ENCODE peak calls at places on chromosomes 4 and X, in seven cellular contexts. H is neural progenitor cell, F is PC-3, O is GM23248, Z is SK-N-SH, Y is GM23338, M is hepatocyte. N is an unnamed sample.

GRCh38 chrX:132822634-132823012 is 135.8 kb downstream of the HS6ST2 start:
- DNase-seq in H (no peak), F (no peak), O (no peak), Z (no peak), Y (no peak), M (no peak), N (peak)

GRCh38 chr4:158010346-158010745 is 162.5 kb downstream of the GASK1B start:
- DNase-seq in H (peak), F (no peak), O (no peak), Z (no peak), Y (no peak), M (no peak), N (no peak)

GRCh38 chr4:81631958-81632439 is 160.3 kb upstream of the RASGEF1B start:
- DNase-seq in H (no peak), F (peak), O (peak), Z (no peak), Y (no peak), M (peak), N (peak)

GRCh38 chr4:144582105-144582850 is 63.7 kb upstream of the HHIP start:
- DNase-seq in H (no peak), F (peak), O (peak), Z (no peak), Y (no peak), M (no peak), N (no peak)

GRCh38 chr4:123452585-123452984 is 56.0 kb downstream of the SPRY1 start:
- DNase-seq in H (no peak), F (peak), O (peak), Z (peak), Y (no peak), M (peak), N (no peak)

GRCh38 chrX:10429908-10430307 is 190.5 kb downstream of the MID1 start:
- DNase-seq in H (no peak), F (no peak), O (no peak), Z (no peak), Y (no peak), M (no peak), N (no peak)

GRCh38 chr4:163415668-163416067 is 57.9 kb downstream of the TKTL2 start:
- DNase-seq in H (no peak), F (no peak), O (no peak), Z (no peak), Y (peak), M (no peak), N (no peak)

GRCh38 chrX:130877892-130878321 is 25.1 kb downstream of the ENOX2 start:
- DNase-seq in H (no peak), F (no peak), O (no peak), Z (no peak), Y (no peak), M (no peak), N (no peak)

GRCh38 chr4:25888781-25889180 is 25.2 kb upstream of the SMIM20 start:
- DNase-seq in H (no peak), F (peak), O (peak), Z (no peak), Y (no peak), M (no peak), N (no peak)

GRCh38 chr4:845233-845835 is 19.4 kb upstream of the CPLX1 start:
- DNase-seq in H (no peak), F (no peak), O (peak), Z (no peak), Y (no peak), M (no peak), N (no peak)

GRCh38 chrX:2220829-2221567 is 279.8 kb downstream of the DHRSX start:
- DNase-seq in H (no peak), F (no peak), O (no peak), Z (no peak), Y (no peak), M (no peak), N (no peak)

GRCh38 chr4:13654158-13654797 is 26.8 kb upstream of the BOD1L1 start:
- DNase-seq in H (peak), F (peak), O (peak), Z (peak), Y (peak), M (peak), N (peak)

GRCh38 chr4:114615435-114615834 is 16.8 kb downstream of the UGT8 start:
- DNase-seq in H (no peak), F (no peak), O (no peak), Z (no peak), Y (no peak), M (peak), N (no peak)

DNA sequence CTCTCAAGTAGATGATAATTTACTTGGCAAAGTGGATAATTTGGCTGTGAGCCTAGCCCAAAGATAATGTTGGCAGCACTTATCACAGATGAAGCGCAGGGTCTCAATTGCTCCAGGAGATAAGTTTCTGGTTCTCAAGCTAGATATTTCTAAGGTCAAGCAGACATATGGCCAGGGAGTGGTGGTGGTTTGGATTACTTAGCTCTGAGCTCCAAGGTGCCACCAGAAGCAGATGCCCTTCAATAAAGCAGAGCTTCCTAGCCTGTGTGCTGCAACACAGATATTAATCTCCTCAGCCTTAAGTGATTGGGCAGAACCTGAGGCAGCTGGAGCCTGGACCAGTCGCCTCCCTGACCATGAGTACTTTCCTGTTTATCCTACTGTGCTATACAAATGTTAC is 79.2 kb upstream of the NALF2 start:
- DNase-seq in H (no peak), F (no peak), O (no peak), Z (no peak), Y (no peak), M (no peak), N (no peak)
- TF ChIP-seq EZH2phosphoT487 in H (no peak), F (no peak), O (no peak), Z (no peak), Y (no peak), M (no peak), N (no peak)

GRCh38 chr4:74230902-74231499 is 73.1 kb downstream of the MTHFD2L start:
- DNase-seq in H (no peak), F (peak), O (peak), Z (no peak), Y (no peak), M (no peak), N (peak)
- TF ChIP-seq EZH2phosphoT487 in H (no peak), F (no peak), O (peak), Z (no peak), Y (no peak), M (no peak), N (no peak)

GRCh38 chr4:34261799-34262314 is 1982.5 kb downstream of the ARAP2 start:
- DNase-seq in H (peak), F (peak), O (no peak), Z (no peak), Y (peak), M (no peak), N (no peak)

DNA sequence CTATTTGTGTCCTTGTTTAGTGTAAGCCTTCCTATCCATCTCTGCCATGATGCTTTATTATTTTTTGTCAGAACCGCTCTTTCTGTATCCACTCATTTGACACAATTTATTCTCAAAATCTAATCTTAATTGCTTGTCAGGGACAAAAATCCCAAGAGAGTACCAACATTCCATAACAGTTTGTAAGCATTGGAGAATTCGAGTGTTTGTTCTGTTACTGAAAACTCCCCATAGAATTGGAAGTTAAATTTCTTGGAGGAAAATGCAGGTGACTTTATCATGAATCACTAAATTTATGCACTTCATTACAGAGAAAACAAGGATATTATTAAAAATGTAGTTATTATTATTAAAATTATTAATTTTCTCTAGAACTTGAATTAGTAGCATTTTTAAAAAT is 1986.1 kb downstream of the ARAP2 start:
- DNase-seq in H (no peak), F (peak), O (no peak), Z (no peak), Y (no peak), M (no peak), N (no peak)
- TF ChIP-seq EZH2phosphoT487 in H (no peak), F (no peak), O (no peak), Z (no peak), Y (no peak), M (no peak), N (no peak)

GRCh38 chr4:38675167-38676121 is 11.4 kb downstream of the KLF3 start:
- DNase-seq in H (peak), F (peak), O (peak), Z (peak), Y (peak), M (peak), N (peak)

GRCh38 chr4:38677466-38677865 is 13.5 kb downstream of the KLF3 start:
- DNase-seq in H (no peak), F (no peak), O (no peak), Z (no peak), Y (no peak), M (no peak), N (no peak)

GRCh38 chr4:38674206-38675144 is 10.5 kb downstream of the KLF3 start:
- DNase-seq in H (peak), F (peak), O (peak), Z (peak), Y (no peak), M (peak), N (no peak)

GRCh38 chr4:38678078-38678477 is 14.1 kb downstream of the KLF3 start:
- DNase-seq in H (no peak), F (no peak), O (peak), Z (no peak), Y (no peak), M (no peak), N (no peak)

DNA sequence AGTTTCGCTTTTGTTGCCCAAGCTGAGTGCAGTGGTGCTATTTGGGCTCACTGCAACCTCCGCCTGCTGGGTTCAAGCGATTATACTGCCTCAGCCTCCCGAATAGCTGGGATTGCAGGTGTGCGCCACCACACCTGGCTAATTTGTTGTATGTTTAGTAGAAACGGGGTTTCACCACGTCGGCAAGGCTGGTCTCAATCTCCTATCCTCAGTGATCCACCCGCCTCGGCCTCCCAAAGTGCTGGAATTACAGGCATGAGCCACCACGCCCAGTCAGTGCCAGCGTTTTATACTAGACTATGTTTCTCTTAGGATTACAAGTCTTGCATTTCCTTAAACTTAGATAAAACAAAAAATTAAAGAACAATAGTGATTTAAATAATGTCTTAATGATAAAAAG is 13.0 kb downstream of the KLF3 start:
- DNase-seq in H (no peak), F (no peak), O (no peak), Z (no peak), Y (no peak), M (no peak), N (no peak)
- TF ChIP-seq EZH2phosphoT487 in H (no peak), F (no peak), O (no peak), Z (no peak), Y (no peak), M (no peak), N (no peak)

GRCh38 chr4:61335364-61335763 is 135.2 kb downstream of the ADGRL3 start:
- DNase-seq in H (no peak), F (no peak), O (no peak), Z (no peak), Y (no peak), M (no peak), N (no peak)
- TF ChIP-seq EZH2phosphoT487 in H (no peak), F (no peak), O (no peak), Z (no peak), Y (no peak), M (no peak), N (no peak)

GRCh38 chr4:5500165-5500564 is 208.2 kb downstream of the EVC2 start:
- DNase-seq in H (no peak), F (peak), O (peak), Z (no peak), Y (no peak), M (no peak), N (no peak)
- TF ChIP-seq EZH2phosphoT487 in H (no peak), F (no peak), O (no peak), Z (no peak), Y (no peak), M (no peak), N (no peak)

DNA sequence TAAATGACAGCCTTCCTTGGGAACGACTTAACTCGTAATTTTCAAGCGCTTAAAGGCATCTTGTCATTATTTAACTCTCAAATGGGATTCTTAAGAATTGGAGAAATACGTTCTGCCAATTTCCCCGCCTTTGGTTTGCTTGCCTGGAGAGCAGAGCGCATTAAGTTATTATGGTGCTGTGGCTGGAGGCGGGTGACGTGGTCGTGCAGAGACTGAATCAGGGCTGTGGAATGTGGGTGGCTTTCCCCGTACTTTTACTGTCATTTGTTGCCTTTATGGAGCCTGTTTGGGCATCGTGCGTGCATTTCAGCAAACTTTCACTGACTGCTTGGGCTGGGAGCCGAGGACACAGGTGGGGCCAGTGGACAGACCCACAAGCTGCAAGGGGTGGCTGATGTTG is 79.0 kb upstream of the PSAPL1 start:
- DNase-seq in H (no peak), F (peak), O (peak), Z (no peak), Y (no peak), M (peak), N (no peak)
- TF ChIP-seq EZH2phosphoT487 in H (no peak), F (no peak), O (no peak), Z (no peak), Y (no peak), M (no peak), N (no peak)

GRCh38 chr4:121736735-121737351 is 28.1 kb downstream of the SMIM43 start:
- DNase-seq in H (peak), F (peak), O (peak), Z (peak), Y (peak), M (peak), N (peak)

GRCh38 chr4:121740796-121741409 is 24.1 kb downstream of the SMIM43 start:
- DNase-seq in H (no peak), F (no peak), O (no peak), Z (no peak), Y (peak), M (no peak), N (no peak)

GRCh38 chr4:121738780-121739547 is 26.0 kb downstream of the SMIM43 start:
- DNase-seq in H (no peak), F (no peak), O (no peak), Z (no peak), Y (no peak), M (no peak), N (no peak)

GRCh38 chr4:121741751-121742150 is 23.2 kb downstream of the SMIM43 start:
- DNase-seq in H (no peak), F (no peak), O (no peak), Z (no peak), Y (no peak), M (no peak), N (no peak)

DNA sequence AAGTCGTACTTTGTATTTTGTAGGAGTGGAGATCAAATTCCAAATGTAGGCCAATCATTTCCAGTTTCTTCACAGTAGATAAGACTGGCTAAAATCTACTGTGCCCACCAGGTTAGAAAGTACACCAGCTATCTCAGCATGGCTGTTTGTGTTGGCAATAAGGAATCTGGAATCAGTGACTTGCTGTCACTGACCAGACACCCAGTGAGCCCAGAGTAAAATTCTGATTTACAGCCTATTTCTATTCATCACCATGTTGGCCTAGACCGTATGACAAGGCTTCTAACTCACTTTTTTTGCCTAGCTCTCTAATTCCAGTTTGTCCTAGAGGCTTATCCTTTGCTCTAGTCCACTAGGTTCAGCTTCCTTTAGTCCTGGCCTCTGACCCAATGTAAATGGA is 25.4 kb downstream of the SMIM43 start:
- DNase-seq in H (no peak), F (no peak), O (no peak), Z (no peak), Y (no peak), M (no peak), N (no peak)
- TF ChIP-seq EZH2phosphoT487 in H (no peak), F (no peak), O (no peak), Z (no peak), Y (no peak), M (no peak), N (no peak)

DNA sequence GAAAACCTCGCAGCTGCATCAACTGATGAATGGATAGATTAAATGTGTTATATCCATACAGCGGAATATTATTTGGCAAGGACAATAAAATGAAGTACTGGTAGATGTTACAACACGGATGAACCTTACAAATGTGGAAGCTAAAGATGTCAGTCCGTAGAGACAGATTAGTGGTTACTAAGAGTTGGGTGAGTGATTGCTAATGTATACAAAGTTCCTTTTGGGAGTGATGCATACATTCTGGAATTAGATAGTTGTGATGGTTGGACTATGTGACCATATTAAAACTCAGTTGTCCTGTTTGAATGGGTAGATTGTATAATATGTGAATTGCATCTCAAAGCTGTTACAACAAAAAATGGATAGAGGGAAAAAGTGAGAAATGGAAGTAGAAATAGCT is 2.8 kb downstream of the FIP1L1 start:
- DNase-seq in H (no peak), F (peak), O (peak), Z (no peak), Y (no peak), M (no peak), N (no peak)
- TF ChIP-seq EZH2phosphoT487 in H (no peak), F (no peak), O (no peak), Z (no peak), Y (no peak), M (no peak), N (no peak)

GRCh38 chr4:136644279-136644678 is 888.0 kb downstream of the PCDH18 start:
- DNase-seq in H (no peak), F (no peak), O (no peak), Z (no peak), Y (no peak), M (no peak), N (no peak)
- TF ChIP-seq EZH2phosphoT487 in H (no peak), F (no peak), O (no peak), Z (no peak), Y (no peak), M (no peak), N (no peak)

N was measured in MM.1S.